ENCODE peak calls at places on chromosomes 4 and X, in seven cellular contexts. W is GM12878, E is HCT116, O is K562, D is SK-N-SH, S is HepG2, A is H1. X is an unnamed sample.

GRCh38 chrX:48897621-48898306 is at the start of the genes PQBP1 and TIMM17B:
- DNase-seq in W (peak), E (peak), O (peak), D (peak), S (peak), A (peak), X (peak)

GRCh38 chr4:129240816-129241215 is 144.9 kb downstream of the C4orf33 start:
- DNase-seq in W (no peak), E (no peak), O (no peak), D (no peak), S (no peak), A (no peak), X (no peak)

GRCh38 chrX:69996102-69996468 is 53.7 kb downstream of the AWAT2 start:
- DNase-seq in W (no peak), E (no peak), O (no peak), D (no peak), S (no peak), A (no peak), X (no peak)

GRCh38 chrX:130176354-130176776 is 4.6 kb downstream of the RAB33A start:
- DNase-seq in W (peak), E (no peak), O (no peak), D (no peak), S (no peak), A (no peak), X (no peak)

GRCh38 chr4:65819192-65819591 is 148.9 kb upstream of the EPHA5 start:
- DNase-seq in W (no peak), E (no peak), O (no peak), D (no peak), S (no peak), A (no peak), X (no peak)

GRCh38 chrX:5117816-5118215 is 1110.9 kb downstream of the NLGN4X start:
- DNase-seq in W (no peak), E (no peak), O (no peak), D (no peak), S (no peak), A (no peak), X (no peak)

GRCh38 chr4:5772528-5773270 is 61.7 kb downstream of the EVC start:
- DNase-seq in W (no peak), E (no peak), O (no peak), D (no peak), S (no peak), A (no peak), X (no peak)

GRCh38 chrX:119729408-119730201 is 28.8 kb upstream of the SOWAHD start:
- DNase-seq in W (peak), E (peak), O (peak), D (peak), S (peak), A (peak), X (no peak)

GRCh38 chrX:47316276-47317025 is 53.9 kb upstream of the ZNF157 start:
- DNase-seq in W (no peak), E (no peak), O (no peak), D (peak), S (no peak), A (peak), X (no peak)

DNA sequence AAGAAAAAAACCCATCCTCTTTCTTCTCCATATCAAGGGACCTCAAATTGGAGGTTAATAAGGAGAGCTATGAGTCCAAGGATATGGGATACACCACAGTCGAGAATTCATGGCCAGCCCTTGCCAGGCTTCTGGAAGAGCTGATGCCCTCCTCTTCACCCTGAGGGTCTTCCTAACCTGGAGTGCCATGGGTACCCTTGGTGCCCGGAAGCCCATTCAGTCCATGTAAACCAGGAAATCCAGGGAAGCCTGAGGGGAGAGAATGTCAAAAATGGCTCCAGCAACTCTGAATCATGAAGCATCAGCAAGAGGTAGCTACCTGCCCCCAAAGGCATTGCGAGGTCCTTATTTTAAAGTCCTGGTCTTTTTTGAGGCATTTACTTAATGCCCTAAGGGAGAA is 78.2 kb downstream of the ATG4A start:
- DNase-seq in W (no peak), E (no peak), O (no peak), D (no peak), S (no peak), A (no peak), X (no peak)
- TF ChIP-seq JUND in W (no peak), E (no peak), O (no peak), D (no peak), S (no peak), A (no peak), X (no peak)

DNA sequence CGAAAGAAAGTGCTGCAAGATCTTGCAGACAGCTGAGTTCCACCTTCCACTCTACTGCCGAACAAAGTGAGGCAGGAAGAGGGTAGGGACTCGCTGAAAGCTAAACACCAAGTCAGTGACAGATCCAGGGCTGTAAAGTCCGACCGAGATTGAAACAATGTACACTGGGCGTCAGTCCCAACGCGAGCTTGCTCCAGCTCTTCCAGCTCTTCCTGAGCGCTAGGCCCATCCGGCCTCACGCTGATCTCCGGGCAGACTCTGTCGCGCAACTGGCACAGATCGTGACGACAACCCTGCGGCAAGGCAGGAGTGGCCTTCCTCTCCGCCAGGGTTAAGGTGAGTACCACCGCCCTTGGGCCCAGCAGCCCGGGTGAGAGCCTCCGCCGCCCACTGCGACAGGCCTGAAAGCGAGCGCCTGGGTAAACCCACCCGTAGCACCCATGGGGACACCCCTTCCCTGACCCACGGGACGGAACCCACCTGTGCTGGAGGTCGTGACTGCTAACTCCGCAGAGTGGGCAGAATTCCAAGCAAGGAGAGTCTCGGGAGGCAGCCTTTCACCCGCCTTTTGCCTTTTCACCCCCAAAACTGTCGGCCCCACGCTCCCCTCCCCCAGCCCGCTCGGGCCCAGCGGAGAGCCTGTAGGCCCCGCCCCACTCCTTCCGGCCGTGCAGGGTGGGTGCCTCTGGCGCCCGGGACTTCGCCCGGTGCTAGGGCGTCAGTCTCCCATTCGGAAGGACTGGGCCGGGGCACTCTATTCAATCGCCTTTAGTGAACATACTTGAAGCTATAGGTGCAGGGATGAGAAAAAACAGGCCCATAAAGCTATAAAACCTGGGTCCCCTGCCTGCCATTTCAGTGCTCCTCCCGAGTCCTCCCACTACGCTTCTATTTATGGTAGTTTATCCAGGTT is at the start of gene TMLHE:
- DNase-seq in W (peak), E (peak), O (peak), D (peak), S (peak), A (peak), X (no peak)
- TF ChIP-seq JUND in W (no peak), E (no peak), O (no peak), D (no peak), S (no peak), A (no peak), X (no peak)

GRCh38 chrX:110665636-110666035 is 130.0 kb downstream of the CHRDL1 start:
- DNase-seq in W (no peak), E (no peak), O (peak), D (peak), S (peak), A (peak), X (no peak)
- TF ChIP-seq JUND in W (no peak), E (no peak), O (no peak), D (no peak), S (no peak), A (no peak), X (no peak)

DNA sequence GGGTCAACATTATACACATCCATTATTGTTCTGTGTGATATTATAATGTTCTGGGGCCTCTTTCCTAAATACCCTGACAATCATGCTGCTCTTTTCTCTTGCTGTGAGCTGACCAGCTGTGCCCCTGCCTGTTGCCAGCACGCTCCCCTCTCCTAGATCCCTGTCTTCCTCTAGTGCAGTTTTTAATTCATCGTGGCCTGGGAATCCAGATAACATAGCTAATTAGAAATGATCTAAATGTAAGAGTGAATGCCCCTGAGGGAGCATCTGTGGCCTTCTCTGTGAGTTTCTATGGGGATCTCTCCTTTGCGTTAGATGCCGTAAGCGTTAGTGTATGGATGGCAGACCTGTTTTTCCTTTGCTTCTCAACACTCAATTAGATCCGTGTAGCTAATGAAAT is 434.3 kb downstream of the SPRY1 start:
- DNase-seq in W (no peak), E (no peak), O (no peak), D (peak), S (no peak), A (no peak), X (no peak)
- TF ChIP-seq JUND in W (no peak), E (no peak), O (no peak), D (no peak), S (no peak), A (no peak), X (no peak)

DNA sequence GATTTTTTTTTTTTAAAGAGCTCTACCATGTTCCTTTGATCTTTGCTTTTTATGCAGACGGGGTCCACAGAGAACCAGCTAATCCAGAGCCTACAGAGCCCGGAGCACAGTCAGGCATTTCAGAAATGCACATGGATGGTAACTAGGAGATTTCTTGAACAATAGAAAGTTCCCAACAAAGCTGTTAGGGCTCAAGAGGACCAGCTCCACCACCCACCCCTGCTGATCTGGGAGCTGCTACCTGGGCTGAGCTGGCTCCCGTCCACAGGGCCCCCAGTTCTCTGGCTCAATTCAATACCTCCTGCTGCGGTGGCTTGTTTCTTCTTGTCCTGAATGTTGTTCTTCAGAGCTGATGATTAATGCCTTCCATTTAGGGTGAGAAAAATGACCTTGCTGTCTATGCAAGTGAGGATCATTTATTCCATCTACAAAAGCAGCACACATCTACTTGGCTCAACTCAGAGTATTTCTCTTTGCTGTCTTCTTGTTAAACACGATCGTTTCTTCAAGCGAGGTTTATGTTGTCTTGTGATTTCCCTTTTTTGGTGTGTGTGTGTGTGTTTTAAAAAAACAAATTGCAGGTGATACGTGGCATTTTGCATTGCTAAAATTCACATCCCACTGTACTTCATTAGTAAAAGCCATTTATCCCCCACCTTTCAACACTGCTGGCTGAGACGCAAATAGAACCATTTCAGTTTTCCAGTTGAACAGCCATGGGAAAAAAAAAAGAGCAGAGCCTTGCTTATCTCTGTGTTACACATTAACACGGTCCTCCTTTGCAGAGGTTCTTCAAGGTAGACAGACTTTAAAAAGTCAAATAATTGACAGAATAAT is 31.3 kb downstream of the IGFBP7 start:
- DNase-seq in W (no peak), E (no peak), O (no peak), D (no peak), S (peak), A (no peak), X (no peak)
- TF ChIP-seq JUND in W (no peak), E (no peak), O (no peak), D (no peak), S (no peak), A (no peak), X (no peak)

X was measured in T47D.